ENCODE peak calls at places on chromosomes 11 and 22, in four cellular contexts. M is stimulated activated CD4-positive, alpha-beta T cell treated with anti-CD3 and anti-CD28 coated beads, TNF-alpha, amount 100 ng/mL, for 1 hour; Y is AML-193; T is head of caudate nucleus. H is an unnamed sample.

GRCh38 chr11:61329871-61330270 is 3.0 kb downstream of the DDB1 start:
- DNase-seq in M (no peak), Y (no peak), T (no peak), H (no peak)

GRCh38 chr22:49960967-49961600 is 512 bp downstream of the PIM3 start:
- DNase-seq in M (no peak), Y (no peak), T (no peak), H (no peak)

GRCh38 chr11:102733232-102733875 is 8.6 kb upstream of the MMP8 start:
- DNase-seq in M (no peak), Y (peak; percentile 69), T (no peak), H (no peak)

GRCh38 chr11:57463596-57464342 is 3.4 kb downstream of the RTN4RL2 start:
- DNase-seq in M (no peak), Y (no peak), T (no peak), H (no peak)

GRCh38 chr22:39181356-39181755 is 28.9 kb upstream of the CBX7 start:
- DNase-seq in M (no peak), Y (no peak), T (no peak), H (no peak)

GRCh38 chr11:44303401-44303938 is 6.5 kb downstream of the ALX4 start:
- DNase-seq in M (no peak), Y (no peak), T (no peak), H (no peak)

GRCh38 chr22:44357296-44357961 is 44.7 kb upstream of the SHISAL1 start:
- DNase-seq in M (no peak), Y (no peak), T (no peak), H (no peak)

GRCh38 chr11:99773646-99774045 is 752.9 kb downstream of the CNTN5 start:
- DNase-seq in M (no peak), Y (no peak), T (no peak), H (no peak)

GRCh38 chr11:44002191-44003093 is 45.3 kb upstream of the ACCSL start:
- DNase-seq in M (no peak), Y (no peak), T (no peak), H (no peak)

GRCh38 chr11:108148549-108148948 is 27.2 kb downstream of the ACAT1 start:
- DNase-seq in M (no peak), Y (no peak), T (no peak), H (no peak)

GRCh38 chr11:117545706-117546105 is 218.1 kb downstream of the CEP164 start:
- DNase-seq in M (no peak), Y (no peak), T (no peak), H (no peak)

H was measured in esophagus squamous epithelium.